ENCODE peak calls at places on chromosomes 7 and 10, in four cellular contexts. O, R, M and K are unnamed samples.

GRCh38 chr10:35372329-35372728 is 36.0 kb downstream of the CCNY start:
- DNase-seq in O (no peak), R (no peak), M (no peak), K (no peak)

GRCh38 chr10:69222157-69223027 is 2.3 kb downstream of the HKDC1 start:
- DNase-seq in O (peak; percentile 73), R (peak; percentile 84), M (peak; percentile 51), K (no peak)

GRCh38 chr7:114934074-114934473 is 12.2 kb downstream of the MDFIC start:
- DNase-seq in O (no peak), R (no peak), M (no peak), K (no peak)

GRCh38 chr10:122495406-122496340 is 34.3 kb downstream of the HTRA1 start:
- DNase-seq in O (no peak), R (peak; percentile 50), M (no peak), K (no peak)

GRCh38 chr10:60497364-60497763 is 107.7 kb upstream of the ANK3 start:
- DNase-seq in O (no peak), R (no peak), M (no peak), K (no peak)

GRCh38 chr10:47033541-47034270 is 122.5 kb downstream of the PTPN20 start:
- DNase-seq in O (no peak), R (no peak), M (no peak), K (no peak)

GRCh38 chr10:13716161-13717071 is 129.7 kb downstream of the PRPF18 start:
- DNase-seq in O (no peak), R (no peak), M (no peak), K (no peak)

GRCh38 chr10:118844731-118845573 is 90.2 kb upstream of the CACUL1 start:
- DNase-seq in O (no peak), R (no peak), M (no peak), K (no peak)

GRCh38 chr7:116195451-116195850 is 14.9 kb upstream of the TES start:
- DNase-seq in O (no peak), R (no peak), M (no peak), K (no peak)

GRCh38 chr7:136009488-136010079 is 32.4 kb upstream of the MTPN start:
- DNase-seq in O (peak; percentile 49), R (no peak), M (no peak), K (no peak)

GRCh38 chr7:151661556-151661955 is 141.9 kb upstream of the RHEB start:
- DNase-seq in O (no peak), R (no peak), M (no peak), K (no peak)

GRCh38 chr7:125033506-125033905 is 103.9 kb upstream of the POT1 start:
- DNase-seq in O (peak; percentile 11), R (no peak), M (no peak), K (no peak)

GRCh38 chr7:73487486-73487885 is 34.6 kb downstream of the BAZ1B start:
- DNase-seq in O (no peak), R (no peak), M (no peak), K (no peak)

GRCh38 chr10:62726142-62726541 is 78.4 kb upstream of the ADO start:
- DNase-seq in O (no peak), R (no peak), M (peak; percentile 45), K (no peak)

GRCh38 chr7:99829520-99830160 is 1.8 kb downstream of the CYP3A43 start:
- DNase-seq in O (no peak), R (no peak), M (no peak), K (no peak)

GRCh38 chr10:118873738-118874105 is 119.0 kb upstream of the CACUL1 start:
- DNase-seq in O (no peak), R (no peak), M (no peak), K (no peak)

GRCh38 chr10:124152781-124153600 is 59.6 kb upstream of the CHST15 start:
- DNase-seq in O (peak; percentile 89), R (peak; percentile 86), M (peak; percentile 11), K (no peak)

GRCh38 chr10:36446873-36447272 is 678.5 kb upstream of the ANKRD30A start:
- DNase-seq in O (no peak), R (peak; percentile 68), M (no peak), K (no peak)